ENCODE peak calls at places on chromosomes 3 and 15, in ten cellular contexts. G is tibial artery, Q is nephron progenitor cell, J is cardiac muscle cell, P is RWPE1, B is fibroblast of the aortic adventitia, T is AG10803, L is neural progenitor cell, O is mucosa of descending colon, S is progenitor cell of endocrine pancreas. W is an unnamed sample.

GRCh38 chr3:176351408-176351807 is 845.9 kb downstream of the TBL1XR1 start:
- DNase-seq in B (peak; percentile 7), L (no peak), G (no peak), Q (no peak), O (no peak), J (no peak), P (no peak), T (peak; percentile 56), S (no peak), W (no peak)

GRCh38 chr3:31652296-31652695 is 119.6 kb downstream of the STT3B start:
- DNase-seq in T (no peak), O (no peak), L (no peak), J (no peak), Q (no peak), S (no peak), P (no peak), G (no peak), B (no peak), W (no peak)

GRCh38 chr15:40439461-40440299 is 1.1 kb upstream of the BAHD1 start:
- DNase-seq in P (no peak), G (peak; percentile 74), O (peak; percentile 54), J (peak; percentile 61), S (no peak), B (peak; percentile 17), Q (peak; percentile 54), T (no peak), L (peak; percentile 77), W (no peak)

GRCh38 chr3:99877180-99877579 is 59.5 kb downstream of the CMSS1 start:
- DNase-seq in T (no peak), O (no peak), B (no peak), P (no peak), Q (no peak), J (no peak), L (no peak), S (no peak), G (no peak), W (no peak)

GRCh38 chr3:113496924-113497323 is 18.0 kb downstream of the SPICE1 start:
- DNase-seq in G (no peak), J (no peak), B (peak; percentile 55), T (peak; percentile 44), S (no peak), O (no peak), P (no peak), L (no peak), Q (no peak), W (no peak)

GRCh38 chr3:138912237-138912636 is 34.7 kb downstream of the FOXL2 start:
- DNase-seq in P (no peak), G (no peak), J (no peak), Q (no peak), T (no peak), L (no peak), S (no peak), O (no peak), B (no peak), W (no peak)

GRCh38 chr3:138861755-138862333 is 27.1 kb upstream of the PIK3CB start:
- DNase-seq in S (no peak), Q (no peak), L (peak; percentile 61), B (peak; percentile 39), J (no peak), T (peak; percentile 31), G (no peak), O (no peak), P (no peak), W (peak; percentile 13)

GRCh38 chr3:117842086-117842485 is 1132.5 kb downstream of the TUSC7 start:
- DNase-seq in T (no peak), B (no peak), O (no peak), S (no peak), Q (no peak), G (no peak), L (no peak), J (no peak), P (no peak), W (no peak)

GRCh38 chr3:78972617-78973301 is 795.0 kb downstream of the ROBO1 start:
- DNase-seq in S (no peak), L (no peak), J (no peak), Q (no peak), O (no peak), B (no peak), T (no peak), P (peak; percentile 8), G (no peak), W (no peak)

GRCh38 chr3:6640907-6641306 is 220.0 kb upstream of the GRM7 start:
- DNase-seq in S (no peak), G (no peak), L (no peak), T (no peak), J (no peak), P (no peak), O (no peak), Q (no peak), B (no peak), W (no peak)

GRCh38 chr15:60275624-60276023 is 122.2 kb downstream of the ANXA2 start:
- DNase-seq in T (no peak), B (no peak), P (no peak), L (no peak), S (no peak), G (no peak), J (no peak), Q (no peak), O (no peak), W (no peak)

GRCh38 chr15:62649793-62650420 is 392.6 kb upstream of the TPM1 start:
- DNase-seq in T (peak; percentile 56), B (peak; percentile 44), L (no peak), S (no peak), J (peak; percentile 44), P (no peak), O (no peak), G (no peak), Q (no peak), W (no peak)

GRCh38 chr3:80696280-80696679 is 928.5 kb upstream of the ROBO1 start:
- DNase-seq in L (no peak), Q (no peak), J (no peak), G (no peak), S (no peak), P (peak; percentile 1), O (peak; percentile 61), T (no peak), B (no peak), W (peak; percentile 78)

GRCh38 chr3:101868534-101869464 is 19.5 kb downstream of the NFKBIZ start:
- DNase-seq in Q (no peak), G (no peak), O (peak; percentile 79), J (no peak), L (no peak), T (no peak), S (no peak), B (peak; percentile 94), P (no peak), W (peak; percentile 50)

GRCh38 chr3:104564045-104564643 is 802.6 kb upstream of the ALCAM start:
- DNase-seq in Q (peak; percentile 41), O (peak; percentile 79), B (peak; percentile 63), J (peak; percentile 18), G (no peak), S (no peak), T (peak; percentile 56), P (no peak), L (peak; percentile 41), W (peak; percentile 56)

GRCh38 chr15:31476866-31477265 is 150.2 kb downstream of the KLF13 start:
- DNase-seq in O (no peak), T (no peak), L (no peak), Q (no peak), G (peak; percentile 53), B (no peak), S (no peak), P (no peak), J (no peak), W (no peak)

GRCh38 chr3:161171113-161171512 is 50.0 kb upstream of the NMD3 start:
- DNase-seq in Q (no peak), O (peak; percentile 17), J (no peak), B (peak; percentile 85), G (peak; percentile 73), P (peak; percentile 38), S (no peak), L (no peak), T (peak; percentile 84), W (no peak)

DNA sequence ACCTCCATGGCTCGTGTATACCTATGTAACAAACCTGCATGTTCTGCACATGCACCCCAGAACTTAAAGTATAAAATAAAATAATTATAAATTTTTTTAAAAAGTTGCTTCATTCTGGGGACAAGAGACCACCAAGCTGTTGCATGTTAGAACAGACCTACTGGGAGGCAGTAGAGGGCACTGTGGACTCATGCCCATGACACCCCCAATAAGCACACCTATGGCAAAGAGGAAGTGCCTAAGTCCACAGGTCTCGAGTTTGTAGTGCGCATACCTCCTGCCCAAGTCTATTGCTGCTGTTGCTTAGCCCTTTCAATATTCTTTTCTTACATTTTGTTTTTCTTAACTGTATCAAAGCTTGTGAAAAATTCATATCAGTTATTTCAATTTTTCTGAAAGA is 267.9 kb upstream of the THBS1 start:
- DNase-seq in L (peak; percentile 35), J (peak; percentile 51), Q (no peak), G (no peak), T (no peak), B (no peak), O (peak; percentile 79), P (no peak), S (no peak), W (peak; percentile 39)
- TF ChIP-seq CTCF in L (peak; percentile 41), J (peak; percentile 1), Q (no peak), G (peak; percentile 24), T (no peak), B (peak; percentile 6), O (no peak), P (no peak), S (peak; percentile 14), W (no peak)

GRCh38 chr3:14431556-14431927 is 29.1 kb downstream of the SLC6A6 start:
- DNase-seq in O (no peak), S (no peak), J (no peak), B (no peak), P (no peak), G (no peak), T (no peak), L (no peak), Q (no peak), W (no peak)
- TF ChIP-seq CTCF in O (no peak), S (no peak), J (no peak), B (no peak), P (no peak), G (no peak), T (no peak), L (no peak), Q (no peak), W (no peak)

GRCh38 chr3:126487151-126487771 is 11.6 kb upstream of the ZXDC start:
- DNase-seq in Q (peak; percentile 30), T (peak; percentile 12), O (no peak), J (no peak), B (no peak), S (no peak), P (peak; percentile 73), L (peak; percentile 64), G (no peak), W (no peak)
- TF ChIP-seq CTCF in Q (no peak), T (peak; percentile 20), O (no peak), J (peak; percentile 12), B (peak; percentile 26), S (peak; percentile 28), P (no peak), L (peak; percentile 35), G (no peak), W (peak; percentile 17)

GRCh38 chr3:142680710-142681109 is 43.1 kb upstream of the TRPC1 start:
- DNase-seq in O (no peak), J (no peak), G (no peak), P (peak; percentile 20), B (peak; percentile 1), S (no peak), L (no peak), Q (no peak), T (no peak), W (peak; percentile 26)
- TF ChIP-seq CTCF in O (no peak), J (no peak), G (no peak), P (no peak), B (no peak), S (no peak), L (no peak), Q (no peak), T (no peak), W (peak; percentile 34)